ENCODE peak calls at places on chromosomes 13 and 19, in six cellular contexts. R is aorta; Z is nephron progenitor cell; O is Caco-2; J is right lobe of liver; V is CD4-positive, alpha-beta memory T cell. N is an unnamed sample.

GRCh38 chr19:10891360-10892108 is 20.2 kb downstream of the CARM1 start:
- DNase-seq in R (no peak), Z (no peak), O (no peak), J (no peak), V (no peak), N (no peak)

GRCh38 chr13:29802621-29803020 is 47.8 kb downstream of the UBL3 start:
- DNase-seq in R (no peak), Z (no peak), O (no peak), J (no peak), V (no peak), N (peak; percentile 18)

GRCh38 chr13:95323930-95324662 is 22.8 kb upstream of the ABCC4 start:
- DNase-seq in R (no peak), Z (no peak), O (no peak), J (no peak), V (no peak), N (no peak)

GRCh38 chr19:38691938-38692457 is 44.5 kb downstream of the ACTN4 start:
- DNase-seq in R (peak; percentile 93), Z (no peak), O (no peak), J (no peak), V (no peak), N (peak; percentile 91)

GRCh38 chr13:53151692-53152421 is 123.2 kb downstream of the OLFM4 start:
- DNase-seq in R (no peak), Z (peak; percentile 68), O (peak; percentile 47), J (no peak), V (no peak), N (peak; percentile 56)

GRCh38 chr13:27922974-27923612 is 3.3 kb downstream of the PDX1 start:
- DNase-seq in R (no peak), Z (no peak), O (no peak), J (no peak), V (no peak), N (no peak)

GRCh38 chr13:93727301-93728141 is 500.9 kb downstream of the GPC6 start:
- DNase-seq in R (no peak), Z (no peak), O (no peak), J (no peak), V (no peak), N (peak; percentile 15)

GRCh38 chr13:111286162-111286561 is 34.3 kb upstream of the TEX29 start:
- DNase-seq in R (no peak), Z (no peak), O (no peak), J (no peak), V (no peak), N (no peak)

GRCh38 chr19:31350033-31350692 is 927 bp upstream of the TSHZ3 start:
- DNase-seq in R (peak; percentile 71), Z (peak; percentile 51), O (no peak), J (no peak), V (no peak), N (peak; percentile 34)

GRCh38 chr13:112064222-112064621 is 2.7 kb upstream of the SOX1 start:
- DNase-seq in R (no peak), Z (no peak), O (no peak), J (no peak), V (no peak), N (no peak)

GRCh38 chr19:47035495-47036232 is 12.8 kb downstream of the TMEM160 start:
- DNase-seq in R (peak; percentile 87), Z (peak; percentile 95), O (peak; percentile 89), J (peak; percentile 87), V (peak; percentile 95), N (peak; percentile 80)

GRCh38 chr13:47087841-47088240 is 191.0 kb upstream of the HTR2A start:
- DNase-seq in R (no peak), Z (no peak), O (no peak), J (no peak), V (no peak), N (peak; percentile 38)

GRCh38 chr13:83618966-83619365 is 263.3 kb downstream of the SLITRK1 start:
- DNase-seq in R (no peak), Z (no peak), O (no peak), J (no peak), V (no peak), N (peak; percentile 29)

N was measured in fibroblast of pulmonary artery.